ENCODE peak calls at places on chromosomes 2 and 18, in nine cellular contexts. One of them, this sample, is unnamed.

GRCh38 chr2:200397785-200398184 is 91.3 kb downstream of the SPATS2L start:
- DNase-seq in GM06990: no peak
- DNase-seq in keratinocyte: no peak
- DNase-seq in tibial nerve: no peak
- DNase-seq in astrocyte: peak; percentile 63
- DNase-seq in uterus: no peak
- DNase-seq in A549: no peak
- DNase-seq in Calu3: no peak
- DNase-seq in GM10248: no peak
- DNase-seq in this sample: no peak

GRCh38 chr2:24543252-24543651 is 52.2 kb downstream of the NCOA1 start:
- DNase-seq in tibial nerve: no peak
- DNase-seq in Calu3: no peak
- DNase-seq in GM06990: no peak
- DNase-seq in A549: no peak
- DNase-seq in astrocyte: no peak
- DNase-seq in keratinocyte: no peak
- DNase-seq in uterus: no peak
- DNase-seq in GM10248: no peak
- DNase-seq in this sample: no peak

GRCh38 chr2:142867161-142867560 is 10.3 kb upstream of the KYNU start:
- DNase-seq in A549: peak; percentile 62
- DNase-seq in astrocyte: no peak
- DNase-seq in uterus: no peak
- DNase-seq in Calu3: no peak
- DNase-seq in GM06990: no peak
- DNase-seq in tibial nerve: no peak
- DNase-seq in keratinocyte: peak; percentile 80
- DNase-seq in GM10248: no peak
- DNase-seq in this sample: no peak

GRCh38 chr2:215931256-215931903 is 82.0 kb downstream of the MREG start:
- DNase-seq in tibial nerve: peak; percentile 84
- DNase-seq in astrocyte: peak; percentile 53
- DNase-seq in keratinocyte: no peak
- DNase-seq in Calu3: peak; percentile 58
- DNase-seq in GM06990: no peak
- DNase-seq in A549: peak; percentile 77
- DNase-seq in GM10248: peak; percentile 58
- DNase-seq in uterus: peak; percentile 63
- DNase-seq in this sample: peak; percentile 77

GRCh38 chr2:74690571-74690970 is 36.5 kb downstream of the SEMA4F start:
- DNase-seq in keratinocyte: no peak
- DNase-seq in tibial nerve: peak; percentile 19
- DNase-seq in Calu3: peak; percentile 59
- DNase-seq in astrocyte: peak; percentile 36
- DNase-seq in GM06990: no peak
- DNase-seq in GM10248: peak; percentile 68
- DNase-seq in uterus: no peak
- DNase-seq in A549: peak; percentile 70
- DNase-seq in this sample: no peak

GRCh38 chr2:238169021-238169707 is 10.4 kb downstream of the ERFE start:
- DNase-seq in A549: peak; percentile 63
- DNase-seq in tibial nerve: peak; percentile 84
- DNase-seq in GM10248: no peak
- DNase-seq in keratinocyte: peak; percentile 28
- DNase-seq in uterus: peak; percentile 45
- DNase-seq in GM06990: no peak
- DNase-seq in astrocyte: peak; percentile 92
- DNase-seq in Calu3: no peak
- DNase-seq in this sample: peak; percentile 85

GRCh38 chr2:96916156-96917007 is 46.5 kb upstream of the SEMA4C start:
- DNase-seq in astrocyte: no peak
- DNase-seq in GM10248: no peak
- DNase-seq in Calu3: no peak
- DNase-seq in tibial nerve: no peak
- DNase-seq in uterus: no peak
- DNase-seq in GM06990: no peak
- DNase-seq in keratinocyte: no peak
- DNase-seq in A549: no peak
- DNase-seq in this sample: no peak

GRCh38 chr2:219406861-219407230 is 11.3 kb upstream of the DES start:
- DNase-seq in keratinocyte: no peak
- DNase-seq in uterus: peak; percentile 82
- DNase-seq in A549: peak; percentile 22
- DNase-seq in astrocyte: peak; percentile 92
- DNase-seq in tibial nerve: no peak
- DNase-seq in GM06990: no peak
- DNase-seq in GM10248: no peak
- DNase-seq in Calu3: no peak
- DNase-seq in this sample: no peak

GRCh38 chr2:9030882-9031645 is 27.6 kb upstream of the MBOAT2 start:
- DNase-seq in GM10248: no peak
- DNase-seq in keratinocyte: no peak
- DNase-seq in Calu3: no peak
- DNase-seq in uterus: no peak
- DNase-seq in tibial nerve: no peak
- DNase-seq in A549: no peak
- DNase-seq in GM06990: no peak
- DNase-seq in astrocyte: peak; percentile 22
- DNase-seq in this sample: no peak

GRCh38 chr2:196592331-196592911 is 47.1 kb upstream of the CCDC150 start:
- DNase-seq in GM06990: no peak
- DNase-seq in astrocyte: peak; percentile 46
- DNase-seq in uterus: no peak
- DNase-seq in A549: peak; percentile 53
- DNase-seq in tibial nerve: no peak
- DNase-seq in Calu3: peak; percentile 66
- DNase-seq in GM10248: no peak
- DNase-seq in keratinocyte: no peak
- DNase-seq in this sample: no peak

GRCh38 chr2:220078439-220078838 is 451.0 kb downstream of the SLC4A3 start:
- DNase-seq in GM06990: no peak
- DNase-seq in tibial nerve: no peak
- DNase-seq in GM10248: no peak
- DNase-seq in astrocyte: peak; percentile 75
- DNase-seq in uterus: no peak
- DNase-seq in A549: no peak
- DNase-seq in keratinocyte: no peak
- DNase-seq in Calu3: no peak
- DNase-seq in this sample: no peak

GRCh38 chr2:151258121-151258520 is 3.5 kb downstream of the RBM43 start:
- DNase-seq in uterus: no peak
- DNase-seq in astrocyte: peak; percentile 86
- DNase-seq in GM06990: no peak
- DNase-seq in keratinocyte: no peak
- DNase-seq in tibial nerve: no peak
- DNase-seq in A549: no peak
- DNase-seq in GM10248: no peak
- DNase-seq in Calu3: no peak
- DNase-seq in this sample: no peak

DNA sequence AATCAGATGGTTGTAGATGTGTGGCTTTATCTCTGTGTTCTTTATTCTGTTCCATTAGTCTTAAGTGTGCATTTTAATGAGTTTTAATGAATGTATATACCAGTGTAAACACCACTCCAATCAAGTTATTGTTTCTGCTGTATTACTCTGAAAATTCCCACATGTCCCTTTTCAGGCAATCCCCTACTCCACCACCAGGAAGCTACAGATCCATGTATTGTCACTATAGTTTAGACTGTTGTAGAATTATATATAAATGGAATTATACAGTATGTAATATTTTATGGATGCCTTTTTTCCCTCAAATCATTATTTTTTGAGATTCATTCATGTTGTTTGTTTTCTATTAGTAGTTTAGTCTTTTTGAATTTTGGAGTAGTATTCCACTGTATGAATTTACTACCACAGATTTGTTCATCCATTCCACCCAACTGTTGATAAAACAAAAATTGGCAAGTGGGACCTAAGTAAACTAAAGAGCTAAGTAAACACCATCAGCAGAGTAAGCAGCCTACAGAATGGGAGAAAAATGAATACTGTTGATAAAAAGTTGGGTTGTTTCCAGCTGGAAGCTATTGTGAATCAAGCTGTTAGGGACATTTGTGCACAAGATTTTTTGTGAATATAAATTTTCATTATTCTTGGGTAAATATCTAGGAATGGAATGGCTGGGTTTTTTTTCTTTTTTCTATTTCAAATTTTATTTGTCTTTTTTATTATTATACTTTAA is 262.0 kb downstream of the CAMKMT start:
- DNase-seq in keratinocyte: no peak
- DNase-seq in uterus: no peak
- DNase-seq in astrocyte: no peak
- DNase-seq in Calu3: no peak
- DNase-seq in tibial nerve: no peak
- DNase-seq in A549: peak; percentile 6
- DNase-seq in GM06990: no peak
- DNase-seq in GM10248: no peak
- DNase-seq in this sample: no peak
- TF ChIP-seq CTCF in keratinocyte: no peak
- TF ChIP-seq CTCF in uterus: no peak
- TF ChIP-seq CTCF in astrocyte: no peak
- TF ChIP-seq CTCF in Calu3: no peak
- TF ChIP-seq CTCF in tibial nerve: no peak
- TF ChIP-seq CTCF in A549: no peak
- TF ChIP-seq CTCF in GM06990: no peak
- TF ChIP-seq CTCF in GM10248: no peak
- TF ChIP-seq CTCF in this sample: no peak

GRCh38 chr18:62198259-62198658 is 11.2 kb downstream of the RELCH start:
- DNase-seq in A549: no peak
- DNase-seq in tibial nerve: no peak
- DNase-seq in astrocyte: no peak
- DNase-seq in GM06990: no peak
- DNase-seq in keratinocyte: no peak
- DNase-seq in uterus: no peak
- DNase-seq in Calu3: no peak
- DNase-seq in GM10248: no peak
- DNase-seq in this sample: no peak

GRCh38 chr18:62196978-62197377 is 9.9 kb downstream of the RELCH start:
- DNase-seq in Calu3: no peak
- DNase-seq in GM06990: no peak
- DNase-seq in uterus: no peak
- DNase-seq in astrocyte: no peak
- DNase-seq in GM10248: no peak
- DNase-seq in tibial nerve: no peak
- DNase-seq in A549: no peak
- DNase-seq in keratinocyte: no peak
- DNase-seq in this sample: no peak

GRCh38 chr18:62200121-62200914 is 13.3 kb downstream of the RELCH start:
- DNase-seq in GM06990: no peak
- DNase-seq in uterus: no peak
- DNase-seq in GM10248: no peak
- DNase-seq in Calu3: no peak
- DNase-seq in keratinocyte: no peak
- DNase-seq in astrocyte: peak; percentile 36
- DNase-seq in tibial nerve: no peak
- DNase-seq in A549: no peak
- DNase-seq in this sample: no peak

GRCh38 chr18:62199629-62200028 is 12.6 kb downstream of the RELCH start:
- DNase-seq in GM10248: no peak
- DNase-seq in A549: no peak
- DNase-seq in Calu3: no peak
- DNase-seq in tibial nerve: no peak
- DNase-seq in uterus: no peak
- DNase-seq in GM06990: no peak
- DNase-seq in astrocyte: no peak
- DNase-seq in keratinocyte: no peak
- DNase-seq in this sample: no peak

DNA sequence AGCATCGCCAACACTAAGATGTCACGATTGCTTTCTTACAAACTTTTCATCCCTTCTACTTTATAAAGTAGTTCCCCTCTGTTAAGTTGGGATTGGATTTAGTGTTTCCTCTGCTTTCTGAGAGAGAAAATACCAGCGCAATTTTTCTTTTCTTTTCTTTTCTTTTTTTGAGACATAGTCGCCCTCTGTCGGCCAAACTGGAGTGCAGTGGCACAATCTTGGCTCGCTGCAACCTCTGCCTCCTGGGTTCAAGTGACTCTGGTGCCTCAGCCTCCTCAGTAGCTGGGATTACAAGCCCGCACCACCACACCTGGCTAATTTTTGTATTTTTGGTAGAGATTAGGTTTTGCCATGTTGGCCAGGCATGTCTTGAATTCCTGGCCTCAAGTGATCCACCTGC is 9.0 kb downstream of the RELCH start:
- DNase-seq in keratinocyte: no peak
- DNase-seq in astrocyte: no peak
- DNase-seq in tibial nerve: no peak
- DNase-seq in uterus: no peak
- DNase-seq in GM10248: no peak
- DNase-seq in Calu3: no peak
- DNase-seq in GM06990: no peak
- DNase-seq in A549: no peak
- DNase-seq in this sample: no peak
- TF ChIP-seq CTCF in keratinocyte: no peak
- TF ChIP-seq CTCF in astrocyte: no peak
- TF ChIP-seq CTCF in tibial nerve: no peak
- TF ChIP-seq CTCF in uterus: no peak
- TF ChIP-seq CTCF in GM10248: no peak
- TF ChIP-seq CTCF in Calu3: no peak
- TF ChIP-seq CTCF in GM06990: peak; percentile 3
- TF ChIP-seq CTCF in A549: peak; percentile 27
- TF ChIP-seq CTCF in this sample: no peak

GRCh38 chr18:52999633-53000032 is 659.6 kb downstream of the DCC start:
- DNase-seq in GM06990: no peak
- DNase-seq in Calu3: no peak
- DNase-seq in A549: no peak
- DNase-seq in astrocyte: no peak
- DNase-seq in keratinocyte: no peak
- DNase-seq in GM10248: no peak
- DNase-seq in tibial nerve: no peak
- DNase-seq in uterus: no peak
- DNase-seq in this sample: no peak
- TF ChIP-seq CTCF in GM06990: no peak
- TF ChIP-seq CTCF in Calu3: no peak
- TF ChIP-seq CTCF in A549: no peak
- TF ChIP-seq CTCF in astrocyte: no peak
- TF ChIP-seq CTCF in keratinocyte: no peak
- TF ChIP-seq CTCF in GM10248: no peak
- TF ChIP-seq CTCF in tibial nerve: no peak
- TF ChIP-seq CTCF in uterus: no peak
- TF ChIP-seq CTCF in this sample: no peak

GRCh38 chr2:205141381-205141780 is 540.9 kb upstream of the NRP2 start:
- DNase-seq in GM10248: no peak
- DNase-seq in GM06990: no peak
- DNase-seq in tibial nerve: no peak
- DNase-seq in uterus: no peak
- DNase-seq in keratinocyte: no peak
- DNase-seq in A549: no peak
- DNase-seq in astrocyte: no peak
- DNase-seq in Calu3: no peak
- DNase-seq in this sample: no peak
- TF ChIP-seq CTCF in GM10248: no peak
- TF ChIP-seq CTCF in GM06990: no peak
- TF ChIP-seq CTCF in tibial nerve: no peak
- TF ChIP-seq CTCF in uterus: no peak
- TF ChIP-seq CTCF in keratinocyte: no peak
- TF ChIP-seq CTCF in A549: no peak
- TF ChIP-seq CTCF in astrocyte: no peak
- TF ChIP-seq CTCF in Calu3: no peak
- TF ChIP-seq CTCF in this sample: no peak